ENCODE peak calls at places on chromosomes 11 and 22, in ten cellular contexts. H is mammary epithelial cell; O is NCI-H460; W is mesenteric fat pad; Z is NCI-H748 treated with DMSO at 0.1 percent for 48 hours; T is NCI-H1092 treated with DMSO at 0.1 percent for 48 hours; G is cardiac fibroblast; S is stimulated activated CD8-positive, alpha-beta memory T cell treated with anti-CD3 and anti-CD28 coated beads, Interleukin-4, amount 100 ng/mL, for 1 hour; Y is SHP77; D is nucleus accumbens. N is an unnamed sample.
A peak's percentile ranks its signal among the peaks of the same experiment; 100 is the strongest.

GRCh38 chr11:13091804-13092203 is 82.7 kb downstream of the RASSF10 start:
- DNase-seq in T (no peak), D (no peak), O (no peak), S (no peak), Y (no peak), Z (no peak), G (no peak), H (no peak), W (no peak), N (no peak)

GRCh38 chr11:57638005-57638760 is 11.5 kb downstream of the YPEL4 start:
- DNase-seq in Z (peak; percentile 57), O (peak; percentile 81), W (no peak), T (peak; percentile 50), H (peak; percentile 71), D (no peak), S (no peak), G (peak; percentile 88), Y (no peak), N (no peak)

GRCh38 chr11:117445097-117445658 is 117.5 kb downstream of the CEP164 start:
- DNase-seq in O (no peak), W (no peak), H (no peak), S (no peak), Y (no peak), Z (no peak), D (no peak), G (peak; percentile 6), T (peak; percentile 31), N (no peak)

GRCh38 chr11:129346916-129347315 is 28.7 kb upstream of the BARX2 start:
- DNase-seq in D (no peak), T (no peak), Y (no peak), H (peak; percentile 22), G (no peak), S (no peak), O (no peak), Z (no peak), W (no peak), N (no peak)

GRCh38 chr11:20131744-20132666 is 28.3 kb downstream of the DBX1 start:
- DNase-seq in D (no peak), W (no peak), G (peak; percentile 72), Y (peak; percentile 2), O (peak; percentile 34), H (peak; percentile 51), Z (no peak), T (peak; percentile 22), S (no peak), N (peak; percentile 71)

GRCh38 chr22:20621162-20621561 is 113.8 kb downstream of the MED15 start:
- DNase-seq in S (no peak), O (no peak), W (no peak), Y (no peak), H (no peak), G (no peak), Z (no peak), D (no peak), T (no peak), N (no peak)

GRCh38 chr22:44359496-44360110 is 46.9 kb upstream of the SHISAL1 start:
- DNase-seq in O (no peak), G (no peak), Y (no peak), S (no peak), W (no peak), T (no peak), D (no peak), H (no peak), Z (no peak), N (no peak)

GRCh38 chr11:111765320-111765983 is 737 bp downstream of the PPP2R1B start:
- DNase-seq in S (peak; percentile 1), G (no peak), T (no peak), D (no peak), Y (no peak), O (no peak), Z (no peak), W (no peak), H (peak; percentile 16), N (peak; percentile 80)

GRCh38 chr11:12411806-12412727 is 34.7 kb downstream of the PARVA start:
- DNase-seq in H (peak; percentile 86), S (no peak), T (peak; percentile 72), Z (peak; percentile 50), G (peak; percentile 88), O (peak; percentile 35), Y (peak; percentile 33), W (no peak), D (no peak), N (peak; percentile 81)

GRCh38 chr22:37764622-37765021 is 43.1 kb upstream of the GCAT start:
- DNase-seq in O (no peak), S (no peak), T (no peak), D (no peak), Y (no peak), H (no peak), Z (no peak), W (no peak), G (no peak), N (peak; percentile 74)

GRCh38 chr11:130042093-130042591 is 27.6 kb upstream of the APLP2 start:
- DNase-seq in G (peak; percentile 79), O (peak; percentile 52), Y (peak; percentile 80), Z (no peak), D (no peak), S (no peak), W (no peak), H (peak; percentile 91), T (no peak), N (no peak)

GRCh38 chr11:69337211-69337721 is 43.3 kb downstream of the MYEOV start:
- DNase-seq in Y (peak; percentile 65), D (no peak), Z (peak; percentile 73), S (no peak), T (peak; percentile 18), O (no peak), H (no peak), G (no peak), W (no peak), N (no peak)

GRCh38 chr11:67352546-67353316 is 615 bp downstream of the POLD4 start:
- DNase-seq in T (no peak), D (no peak), W (no peak), H (no peak), Y (peak; percentile 72), O (no peak), S (no peak), Z (peak; percentile 37), G (no peak), N (peak; percentile 80)

GRCh38 chr22:46561435-46561905 is 24.1 kb upstream of the CELSR1 start:
- DNase-seq in Y (peak; percentile 61), D (no peak), G (no peak), Z (no peak), H (no peak), W (no peak), O (no peak), S (no peak), T (no peak), N (peak; percentile 88)

GRCh38 chr22:17999851-18000250 is 24.5 kb downstream of the MICAL3 start:
- DNase-seq in T (no peak), D (no peak), O (no peak), S (no peak), Y (no peak), G (no peak), W (no peak), Z (no peak), H (peak; percentile 63), N (peak; percentile 46)

GRCh38 chr11:79437981-79438630 is 2.7 kb downstream of the TENM4 start:
- DNase-seq in T (peak; percentile 31), G (no peak), H (peak; percentile 81), Y (no peak), W (no peak), S (no peak), Z (peak; percentile 18), O (no peak), D (no peak), N (no peak)

GRCh38 chr11:19398772-19399542 is 158.2 kb upstream of the E2F8 start:
- DNase-seq in D (no peak), T (no peak), W (no peak), G (peak; percentile 85), Y (no peak), S (no peak), Z (no peak), H (no peak), O (no peak), N (no peak)

GRCh38 chr22:25282671-25283561 is 63.5 kb downstream of the CRYBB2 start:
- DNase-seq in T (no peak), W (no peak), O (no peak), Y (no peak), H (no peak), G (no peak), Z (no peak), D (no peak), S (no peak), N (no peak)

GRCh38 chr11:58813693-58814092 is 30.8 kb downstream of the GLYATL2 start:
- DNase-seq in W (no peak), T (no peak), S (no peak), H (no peak), Y (no peak), G (no peak), O (no peak), Z (no peak), D (no peak), N (no peak)

GRCh38 chr11:19393119-19393518 is 152.4 kb upstream of the E2F8 start:
- DNase-seq in G (no peak), D (no peak), S (no peak), W (no peak), T (no peak), O (no peak), H (no peak), Y (no peak), Z (no peak), N (no peak)

GRCh38 chr22:33570110-33570509 is 350.2 kb downstream of the LARGE1 start:
- DNase-seq in T (no peak), H (no peak), O (no peak), S (no peak), Z (no peak), Y (no peak), D (no peak), W (no peak), G (no peak), N (peak; percentile 47)

GRCh38 chr11:69293819-69294505 is at the start of gene MYEOV:
- DNase-seq in G (no peak), Y (no peak), Z (no peak), H (peak; percentile 59), S (no peak), O (no peak), W (no peak), T (no peak), D (no peak), N (peak; percentile 90)

GRCh38 chr11:67448220-67448609 is 4.3 kb downstream of the GPR152 start:
- DNase-seq in T (no peak), G (no peak), D (no peak), S (no peak), O (no peak), H (no peak), Z (no peak), W (no peak), Y (no peak), N (no peak)

GRCh38 chr11:121543981-121544380 is 91.2 kb upstream of the SORL1-AS1 start:
- DNase-seq in T (no peak), W (no peak), Y (no peak), Z (no peak), S (no peak), H (no peak), O (no peak), D (no peak), G (no peak), N (no peak)

GRCh38 chr11:117187799-117188481 is 9.4 kb downstream of the SIDT2 start:
- DNase-seq in Z (no peak), T (no peak), W (peak; percentile 75), S (no peak), G (no peak), H (no peak), D (no peak), O (no peak), Y (no peak), N (no peak)

GRCh38 chr11:76578655-76579046 is 91.9 kb downstream of the LRRC32 start:
- DNase-seq in Y (no peak), G (peak; percentile 77), T (no peak), O (no peak), H (no peak), Z (no peak), D (no peak), S (no peak), W (no peak), N (no peak)

GRCh38 chr22:48536691-48537591 is 1290.7 kb downstream of the BRD1 start:
- DNase-seq in Y (no peak), S (no peak), G (no peak), H (no peak), D (peak; percentile 35), O (no peak), T (no peak), Z (no peak), W (no peak), N (no peak)

GRCh38 chr22:22110548-22111266 is 128.1 kb upstream of the TOP3B start:
- DNase-seq in Y (peak; percentile 24), Z (no peak), G (peak; percentile 52), O (peak; percentile 20), T (peak; percentile 4), H (peak; percentile 93), S (no peak), W (no peak), D (peak; percentile 4), N (peak; percentile 98)

N was measured in Karpas-422.